ENCODE peak calls at places on chromosome 20, in seven cellular contexts. G is gastrocnemius medialis, X is GM12865, C is GM13977, Q is spleen, N is fibroblast of lung, E is GM13976. S is an unnamed sample.

GRCh38 chr20:33650753-33651561 is 11.2 kb upstream of the C20orf144 start:
- DNase-seq in E (no peak), N (no peak), C (no peak), G (no peak), X (no peak), Q (peak), S (no peak)

GRCh38 chr20:19718880-19719279 is 39.2 kb upstream of the RIN2 start:
- DNase-seq in N (no peak), Q (no peak), G (no peak), E (no peak), X (no peak), C (no peak), S (no peak)

GRCh38 chr20:32518593-32519366 is 66.4 kb downstream of the NOL4L start:
- DNase-seq in X (no peak), C (no peak), Q (peak), N (no peak), G (no peak), E (no peak), S (no peak)

GRCh38 chr20:4913147-4913546 is 88.2 kb downstream of the SLC23A2 start:
- DNase-seq in Q (no peak), N (no peak), E (no peak), X (no peak), G (no peak), C (no peak), S (no peak)

GRCh38 chr20:23234311-23235078 is 116.1 kb upstream of the NXT1 start:
- DNase-seq in N (peak), G (no peak), X (no peak), E (no peak), C (no peak), Q (no peak), S (no peak)

GRCh38 chr20:58623579-58624473 is 27.3 kb upstream of the STX16 start:
- DNase-seq in X (no peak), Q (peak), C (no peak), N (peak), G (no peak), E (no peak), S (no peak)

GRCh38 chr20:40279390-40279789 is 409.6 kb downstream of the MAFB start:
- DNase-seq in G (peak), N (peak), Q (no peak), X (no peak), E (no peak), C (no peak), S (no peak)

GRCh38 chr20:62357681-62358080 is 9.4 kb downstream of the LAMA5 start:
- DNase-seq in Q (no peak), C (no peak), X (no peak), N (no peak), G (no peak), E (no peak), S (no peak)

GRCh38 chr20:11822116-11822794 is 95.4 kb upstream of the BTBD3 start:
- DNase-seq in N (no peak), E (no peak), X (no peak), G (no peak), C (no peak), Q (no peak), S (no peak)

GRCh38 chr20:63051186-63051860 is 44.6 kb upstream of the BHLHE23 start:
- DNase-seq in Q (peak), N (no peak), C (no peak), G (no peak), E (no peak), X (no peak), S (no peak)

GRCh38 chr20:64228086-64228485 is 27.5 kb upstream of the PCMTD2 start:
- DNase-seq in Q (no peak), E (no peak), C (no peak), X (no peak), N (no peak), G (no peak), S (no peak)

GRCh38 chr20:34058831-34059230 is 53.2 kb downstream of the EIF2S2 start:
- DNase-seq in Q (no peak), E (no peak), X (peak), C (no peak), G (no peak), N (no peak), S (no peak)

GRCh38 chr20:24560571-24561485 is 91.4 kb downstream of the SYNDIG1 start:
- DNase-seq in N (no peak), X (no peak), C (no peak), Q (no peak), G (no peak), E (no peak), S (no peak)

GRCh38 chr20:1299522-1299921 is 29.4 kb downstream of the SDCBP2 start:
- DNase-seq in E (peak), C (peak), X (no peak), G (no peak), N (no peak), Q (peak), S (no peak)

GRCh38 chr20:26209171-26209941 is 512.7 kb upstream of the ZNF337 start:
- DNase-seq in X (peak), G (no peak), C (peak), E (peak), Q (peak), N (no peak), S (peak)

GRCh38 chr20:7926767-7927166 is 13.5 kb downstream of the HAO1 start:
- DNase-seq in E (no peak), Q (no peak), C (no peak), N (peak), G (no peak), X (peak), S (no peak)

GRCh38 chr20:17504326-17504897 is 26.8 kb downstream of the BFSP1 start:
- DNase-seq in G (no peak), C (no peak), E (peak), X (no peak), Q (peak), N (no peak), S (peak)

GRCh38 chr20:1657556-1658334 is at the start of gene SIRPG:
- DNase-seq in E (no peak), G (no peak), Q (no peak), X (no peak), N (no peak), C (no peak), S (no peak)

GRCh38 chr20:35226775-35227681 is 538 bp downstream of the MMP24 start:
- DNase-seq in C (peak), E (peak), X (peak), G (no peak), Q (peak), N (peak), S (peak)

GRCh38 chr20:40689100-40689942 is at the start of gene MAFB:
- DNase-seq in N (peak), Q (peak), X (peak), G (peak), E (peak), C (peak), S (peak)

GRCh38 chr20:8421981-8422380 is 289.9 kb downstream of the PLCB1 start:
- DNase-seq in G (no peak), C (no peak), Q (no peak), X (no peak), E (no peak), N (peak), S (no peak)

GRCh38 chr20:63070771-63071540 is 64.2 kb upstream of the BHLHE23 start:
- DNase-seq in C (no peak), X (no peak), Q (peak), N (no peak), E (no peak), G (no peak), S (no peak)

GRCh38 chr20:38139919-38140753 is 24.9 kb downstream of the TGM2 start:
- DNase-seq in N (peak), C (no peak), Q (peak), E (no peak), G (no peak), X (no peak), S (no peak)

GRCh38 chr20:8875586-8875985 is 193.3 kb upstream of the PLCB4 start:
- DNase-seq in G (no peak), E (no peak), N (no peak), X (no peak), C (no peak), Q (no peak), S (no peak)

GRCh38 chr20:41200446-41201202 is 63.3 kb downstream of the PLCG1 start:
- DNase-seq in X (no peak), C (no peak), Q (no peak), E (no peak), N (no peak), G (no peak), S (no peak)

GRCh38 chr20:50992336-50992732 is 30.6 kb downstream of the KCNG1 start:
- DNase-seq in E (no peak), C (no peak), G (no peak), N (no peak), X (no peak), Q (no peak), S (no peak)

GRCh38 chr20:46352370-46352938 is 44.2 kb upstream of the CDH22 start:
- DNase-seq in X (no peak), C (no peak), Q (no peak), G (no peak), N (no peak), E (no peak), S (no peak)

GRCh38 chr20:21396921-21397340 is 395 bp downstream of the NKX2-4 start:
- DNase-seq in Q (no peak), N (no peak), X (no peak), C (peak), G (no peak), E (peak), S (peak)

GRCh38 chr20:63756648-63756991 is 17.0 kb downstream of the SLC2A4RG start:
- DNase-seq in E (no peak), G (no peak), N (no peak), X (no peak), Q (no peak), C (no peak), S (no peak)

GRCh38 chr20:8464368-8464767 is 332.3 kb downstream of the PLCB1 start:
- DNase-seq in Q (no peak), X (no peak), C (no peak), E (no peak), G (no peak), N (no peak), S (no peak)

GRCh38 chr20:64160118-64160517 is 4.1 kb upstream of the MYT1 start:
- DNase-seq in Q (no peak), X (no peak), E (no peak), C (no peak), G (no peak), N (no peak), S (no peak)

GRCh38 chr20:12053348-12053747 is 135.7 kb downstream of the BTBD3 start:
- DNase-seq in C (no peak), Q (no peak), G (no peak), E (no peak), N (peak), X (no peak), S (no peak)

GRCh38 chr20:25286917-25287316 is 39.0 kb downstream of the PYGB start:
- DNase-seq in G (peak), X (no peak), E (no peak), C (no peak), N (no peak), Q (peak), S (no peak)

GRCh38 chr20:63625771-63626423 is 1.0 kb downstream of the GMEB2 start:
- DNase-seq in E (peak), C (peak), Q (peak), X (peak), N (peak), G (no peak), S (peak)

GRCh38 chr20:32484221-32485125 is 100.7 kb downstream of the NOL4L start:
- DNase-seq in Q (peak), E (peak), C (peak), X (no peak), G (no peak), N (no peak), S (peak)

GRCh38 chr20:59159091-59159821 is 4.4 kb upstream of the ZNF831 start:
- DNase-seq in E (no peak), G (no peak), X (no peak), C (no peak), Q (no peak), N (no peak), S (no peak)

GRCh38 chr20:36950432-36951197 is 893 bp downstream of the SAMHD1 start:
- DNase-seq in Q (no peak), G (no peak), N (peak), C (peak), X (peak), E (peak), S (no peak)

GRCh38 chr20:61799394-61799923 is 266.2 kb downstream of the TAF4 start:
- DNase-seq in C (no peak), Q (peak), N (no peak), E (no peak), G (no peak), X (no peak), S (no peak)

GRCh38 chr20:44489931-44490330 is 14.3 kb downstream of the TTPAL start:
- DNase-seq in N (no peak), C (peak), Q (no peak), E (peak), G (no peak), X (peak), S (peak)
- TF ChIP-seq CTCF in N (no peak), C (no peak), Q (no peak), E (no peak), G (no peak), X (no peak), S (no peak)

GRCh38 chr20:6765469-6766058 is 1.9 kb upstream of the BMP2 start:
- DNase-seq in E (peak), C (peak), N (peak), X (peak), G (no peak), Q (no peak), S (peak)

GRCh38 chr20:6766433-6766832 is 1.1 kb upstream of the BMP2 start:
- DNase-seq in Q (no peak), G (no peak), N (no peak), E (no peak), X (no peak), C (no peak), S (no peak)

GRCh38 chr20:6767166-6767535 is 335 bp upstream of the BMP2 start:
- DNase-seq in C (no peak), X (no peak), Q (no peak), E (no peak), N (no peak), G (no peak), S (no peak)

GRCh38 chr20:6768228-6769185 is 1.0 kb downstream of the BMP2 start:
- DNase-seq in C (peak), G (no peak), Q (peak), X (no peak), N (peak), E (peak), S (peak)

GRCh38 chr20:6767536-6768227 is at the start of gene BMP2:
- DNase-seq in Q (peak), E (peak), X (peak), C (peak), G (no peak), N (peak), S (peak)
- TF ChIP-seq CTCF in Q (no peak), E (no peak), X (no peak), C (no peak), G (no peak), N (no peak), S (no peak)

GRCh38 chr20:45098096-45098773 is 2.7 kb downstream of the KCNS1 start:
- DNase-seq in Q (no peak), C (peak), E (no peak), G (no peak), X (peak), N (peak), S (peak)

GRCh38 chr20:45095753-45096371 is 5.1 kb downstream of the KCNS1 start:
- DNase-seq in Q (no peak), N (peak), G (peak), E (peak), C (peak), X (peak), S (peak)

GRCh38 chr20:45094864-45095574 is 5.9 kb downstream of the KCNS1 start:
- DNase-seq in G (no peak), N (no peak), X (no peak), Q (no peak), E (no peak), C (no peak), S (no peak)

GRCh38 chr20:45096781-45097180 is 4.1 kb downstream of the KCNS1 start:
- DNase-seq in Q (no peak), N (no peak), X (no peak), G (no peak), E (no peak), C (no peak), S (no peak)

GRCh38 chr20:45097485-45098095 is 3.3 kb downstream of the KCNS1 start:
- DNase-seq in Q (peak), G (no peak), C (peak), X (peak), N (peak), E (peak), S (peak)
- TF ChIP-seq CTCF in Q (no peak), G (no peak), C (peak), X (peak), N (peak), E (no peak), S (peak)

GRCh38 chr20:57229490-57229889 is 37.0 kb downstream of the BMP7 start:
- DNase-seq in G (no peak), Q (no peak), X (no peak), C (no peak), E (no peak), N (no peak), S (no peak)

GRCh38 chr20:57237006-57237953 is 29.2 kb downstream of the BMP7 start:
- DNase-seq in X (no peak), G (no peak), E (no peak), C (no peak), N (no peak), Q (no peak), S (no peak)

GRCh38 chr20:57231161-57231560 is 35.3 kb downstream of the BMP7 start:
- DNase-seq in N (no peak), Q (no peak), E (no peak), C (no peak), X (no peak), G (no peak), S (no peak)

GRCh38 chr20:57230247-57230646 is 36.2 kb downstream of the BMP7 start:
- DNase-seq in G (no peak), N (no peak), X (no peak), E (no peak), Q (no peak), C (no peak), S (no peak)

DNA sequence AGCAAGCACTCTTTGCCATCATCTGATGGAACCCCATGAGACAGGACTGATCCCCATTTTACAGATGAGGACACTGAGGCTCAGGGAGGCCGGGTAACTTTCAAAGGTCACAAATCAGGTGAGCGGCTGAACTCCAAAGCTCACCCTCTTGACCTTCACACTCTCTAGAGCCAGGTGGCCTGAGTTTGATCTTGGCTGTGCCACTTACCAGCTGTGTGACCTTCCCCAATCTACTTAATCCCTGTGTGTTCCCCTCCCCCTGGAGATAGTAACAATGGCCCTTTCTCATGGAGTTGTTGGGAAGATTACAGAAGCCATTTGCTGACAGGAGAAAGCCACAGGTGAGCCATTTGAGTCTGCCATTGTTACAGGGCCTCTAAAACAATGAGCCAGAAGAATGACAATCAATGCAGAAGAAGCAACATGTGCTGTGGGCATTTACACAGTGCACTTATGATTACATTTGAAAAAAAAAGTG is 34.5 kb downstream of the BMP7 start:
- DNase-seq in G (no peak), E (no peak), X (no peak), Q (no peak), N (no peak), C (no peak), S (no peak)
- TF ChIP-seq CTCF in G (no peak), E (no peak), X (no peak), Q (no peak), N (no peak), C (no peak), S (no peak)

DNA sequence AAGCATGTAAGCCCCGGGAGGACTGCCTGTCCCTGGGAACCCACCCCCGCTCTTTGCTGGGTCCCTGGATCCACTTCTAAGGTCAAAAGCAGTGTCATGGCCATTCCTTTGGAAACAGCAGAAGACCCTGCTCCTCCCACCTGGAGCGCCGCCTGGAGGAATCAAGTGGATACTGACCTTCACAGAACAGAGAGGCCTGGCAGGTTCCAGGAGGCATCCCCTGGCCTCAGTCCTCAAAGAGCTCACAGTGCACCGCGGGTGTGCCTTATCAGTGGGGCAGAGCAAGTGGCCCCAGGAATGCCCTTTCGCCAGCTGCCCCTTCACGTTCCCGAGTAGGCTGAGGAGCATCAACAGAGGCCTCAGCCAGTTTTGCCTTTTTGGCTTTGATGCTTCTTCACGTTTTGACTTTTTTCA is 11.1 kb upstream of the SLC4A11 start:
- DNase-seq in G (no peak), X (peak), C (no peak), Q (peak), E (no peak), N (no peak), S (peak)
- TF ChIP-seq CTCF in G (peak), X (peak), C (no peak), Q (no peak), E (peak), N (peak), S (no peak)

GRCh38 chr20:52959125-52959524 is 13.0 kb upstream of the TSHZ2 start:
- DNase-seq in N (peak), X (peak), Q (no peak), G (no peak), C (no peak), E (no peak), S (no peak)
- TF ChIP-seq CTCF in N (peak), X (no peak), Q (no peak), G (no peak), C (no peak), E (no peak), S (no peak)

GRCh38 chr20:49259799-49260198 is 18.1 kb downstream of the ZNFX1 start:
- DNase-seq in G (no peak), C (no peak), E (no peak), Q (no peak), N (no peak), X (no peak), S (no peak)

GRCh38 chr20:49260218-49260617 is 17.6 kb downstream of the ZNFX1 start:
- DNase-seq in N (no peak), G (no peak), C (no peak), E (no peak), Q (no peak), X (no peak), S (no peak)

GRCh38 chr20:49259284-49259683 is 18.6 kb downstream of the ZNFX1 start:
- DNase-seq in Q (no peak), C (no peak), G (no peak), N (no peak), E (no peak), X (no peak), S (no peak)

GRCh38 chr20:49252556-49253350 is 25.1 kb downstream of the ZNFX1 start:
- DNase-seq in C (no peak), N (no peak), G (no peak), X (no peak), Q (no peak), E (no peak), S (no peak)

GRCh38 chr20:49256261-49256660 is 21.6 kb downstream of the ZNFX1 start:
- DNase-seq in C (no peak), G (no peak), Q (no peak), E (no peak), X (no peak), N (no peak), S (no peak)
- TF ChIP-seq CTCF in C (no peak), G (no peak), Q (no peak), E (no peak), X (no peak), N (no peak), S (no peak)

DNA sequence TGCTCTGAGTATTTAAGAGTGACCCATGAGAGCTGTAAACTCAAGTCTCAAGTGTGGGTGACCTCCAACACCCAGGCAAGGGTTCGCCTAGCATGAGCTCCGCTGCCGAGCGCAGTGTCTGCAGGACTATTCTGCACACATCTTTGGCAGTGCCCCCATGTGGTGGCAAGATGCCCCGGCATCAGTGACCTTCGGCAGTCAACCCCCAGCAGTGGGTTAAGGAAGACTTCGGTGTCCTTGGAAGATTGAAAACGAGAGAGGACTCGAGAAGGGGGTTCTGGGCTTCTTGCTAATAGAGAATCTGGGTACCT is 43.1 kb downstream of the RBM38 start:
- DNase-seq in G (no peak), Q (peak), X (peak), C (no peak), N (no peak), E (no peak), S (no peak)
- TF ChIP-seq CTCF in G (peak), Q (no peak), X (peak), C (peak), N (peak), E (no peak), S (no peak)

GRCh38 chr20:44011251-44011940 is 96.7 kb downstream of the TOX2 start:
- DNase-seq in Q (no peak), C (no peak), E (no peak), G (no peak), N (no peak), X (peak), S (no peak)
- TF ChIP-seq CTCF in Q (no peak), C (no peak), E (no peak), G (no peak), N (no peak), X (no peak), S (no peak)